ENCODE peak calls at places on chromosome 11, in ten cellular contexts. K is Calu3, U is endothelial cell, T is K562, Y is astrocyte of the spinal cord, W is epithelial cell of esophagus, N is H9, C is GM13976, V is AG10803, O is WTC11. A is an unnamed sample.

GRCh38 chr11:120399312-120399711 is 63.1 kb downstream of the ARHGEF12 start:
- DNase-seq in O (no peak), C (no peak), Y (no peak), V (no peak), K (no peak), W (peak; percentile 16), U (no peak), N (no peak), T (no peak), A (no peak)

GRCh38 chr11:11028017-11028692 is 170.3 kb upstream of the ZBED5 start:
- DNase-seq in Y (peak; percentile 29), V (peak; percentile 45), T (peak; percentile 63), K (peak; percentile 87), W (peak; percentile 76), O (peak; percentile 86), N (peak; percentile 85), U (peak; percentile 84), C (peak; percentile 44), A (peak; percentile 26)

GRCh38 chr11:132278801-132279574 is 908.6 kb downstream of the NTM start:
- DNase-seq in W (peak; percentile 51), N (no peak), Y (peak; percentile 40), K (no peak), T (no peak), C (peak; percentile 41), O (no peak), U (peak; percentile 12), V (peak; percentile 57), A (peak; percentile 45)

GRCh38 chr11:1935156-1936071 is 11.7 kb upstream of the MRPL23 start:
- DNase-seq in T (no peak), U (no peak), N (no peak), K (no peak), C (peak; percentile 43), W (no peak), O (no peak), Y (no peak), V (no peak), A (no peak)

GRCh38 chr11:19605500-19606371 is 106.9 kb upstream of the NAV2 start:
- DNase-seq in O (no peak), V (peak; percentile 86), N (no peak), W (no peak), Y (peak; percentile 81), K (no peak), U (no peak), T (no peak), C (no peak), A (no peak)

GRCh38 chr11:122120096-122120495 is 4.1 kb upstream of the BLID start:
- DNase-seq in T (no peak), N (no peak), W (no peak), V (no peak), K (no peak), Y (no peak), C (no peak), U (no peak), O (no peak), A (no peak)

GRCh38 chr11:106160494-106160893 is 83.0 kb downstream of the AASDHPPT start:
- DNase-seq in K (no peak), Y (no peak), W (no peak), N (no peak), T (no peak), U (no peak), C (no peak), V (no peak), O (no peak), A (no peak)

GRCh38 chr11:78684377-78684776 is 109.7 kb upstream of the NARS2 start:
- DNase-seq in W (peak; percentile 15), V (no peak), Y (no peak), C (no peak), K (no peak), U (peak; percentile 12), T (no peak), N (no peak), O (no peak), A (no peak)

GRCh38 chr11:16155448-16155847 is 200.9 kb downstream of the SOX6 start:
- DNase-seq in K (no peak), U (no peak), N (no peak), C (no peak), V (no peak), O (no peak), W (peak; percentile 62), T (no peak), Y (no peak), A (no peak)

GRCh38 chr11:43116071-43116470 is 195.7 kb upstream of the API5 start:
- DNase-seq in K (no peak), O (no peak), U (no peak), W (no peak), C (no peak), V (no peak), Y (no peak), N (no peak), T (no peak), A (no peak)

GRCh38 chr11:10646956-10647355 is 46.6 kb downstream of the IRAG1 start:
- DNase-seq in O (no peak), V (no peak), Y (no peak), U (no peak), T (no peak), W (no peak), N (no peak), K (no peak), C (no peak), A (no peak)

GRCh38 chr11:118870396-118871343 is 13.0 kb upstream of the CXCR5 start:
- DNase-seq in U (no peak), Y (no peak), N (no peak), C (peak; percentile 67), O (peak; percentile 25), V (peak; percentile 41), W (no peak), T (no peak), K (peak; percentile 10), A (no peak)

GRCh38 chr11:3340025-3340424 is 38.9 kb downstream of the ZNF195 start:
- DNase-seq in W (peak; percentile 73), U (no peak), Y (peak; percentile 62), V (peak; percentile 83), T (peak; percentile 41), N (no peak), C (no peak), K (no peak), O (no peak), A (peak; percentile 85)

GRCh38 chr11:75583710-75584658 is 21.9 kb downstream of the SERPINH1 start:
- DNase-seq in C (peak; percentile 56), V (peak; percentile 76), Y (peak; percentile 74), W (no peak), T (peak; percentile 52), U (peak; percentile 62), O (peak; percentile 75), N (peak; percentile 82), K (no peak), A (no peak)

GRCh38 chr11:33317662-33318061 is 60.5 kb downstream of the HIPK3 start:
- DNase-seq in K (no peak), Y (no peak), N (no peak), U (no peak), V (peak; percentile 18), C (no peak), O (no peak), W (peak; percentile 67), T (no peak), A (peak; percentile 22)

GRCh38 chr11:101477926-101478325 is 105.9 kb downstream of the TRPC6 start:
- DNase-seq in U (no peak), N (no peak), W (no peak), Y (no peak), K (no peak), C (no peak), O (no peak), V (no peak), T (no peak), A (no peak)

GRCh38 chr11:119873761-119874421 is 144.9 kb upstream of the NECTIN1 start:
- DNase-seq in N (no peak), T (no peak), C (no peak), O (no peak), U (no peak), W (no peak), V (no peak), Y (no peak), K (no peak), A (no peak)

DNA sequence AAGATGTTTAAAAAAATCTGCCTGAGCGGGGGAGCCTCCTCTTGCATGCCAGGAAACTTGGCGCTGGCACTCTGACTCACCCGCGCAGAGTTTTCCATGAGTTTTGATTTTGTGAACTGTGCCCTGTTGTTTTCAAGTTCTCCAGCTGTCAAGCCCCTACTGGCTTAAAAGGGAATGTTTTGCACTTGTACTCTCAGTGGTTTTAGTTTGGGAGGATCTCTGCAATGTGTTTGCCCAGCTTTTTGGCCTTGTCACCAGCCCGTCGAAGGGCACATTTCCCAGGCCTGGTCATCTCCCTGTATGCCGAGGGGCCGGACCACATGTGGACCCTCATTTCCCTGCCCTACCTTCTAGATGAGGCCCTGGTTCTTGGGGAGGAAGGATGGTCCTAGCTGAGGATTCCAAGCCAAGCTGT is 12.2 kb downstream of the MRGPRF start:
- DNase-seq in N (peak; percentile 19), W (peak; percentile 74), C (no peak), O (peak; percentile 2), U (no peak), Y (peak; percentile 82), V (peak; percentile 88), K (peak; percentile 43), T (no peak), A (peak; percentile 87)
- TF ChIP-seq CTCF in N (peak; percentile 55), W (peak; percentile 59), C (no peak), O (no peak), U (peak; percentile 47), Y (peak; percentile 65), V (peak; percentile 82), K (peak; percentile 29), T (peak; percentile 31), A (peak; percentile 78)

DNA sequence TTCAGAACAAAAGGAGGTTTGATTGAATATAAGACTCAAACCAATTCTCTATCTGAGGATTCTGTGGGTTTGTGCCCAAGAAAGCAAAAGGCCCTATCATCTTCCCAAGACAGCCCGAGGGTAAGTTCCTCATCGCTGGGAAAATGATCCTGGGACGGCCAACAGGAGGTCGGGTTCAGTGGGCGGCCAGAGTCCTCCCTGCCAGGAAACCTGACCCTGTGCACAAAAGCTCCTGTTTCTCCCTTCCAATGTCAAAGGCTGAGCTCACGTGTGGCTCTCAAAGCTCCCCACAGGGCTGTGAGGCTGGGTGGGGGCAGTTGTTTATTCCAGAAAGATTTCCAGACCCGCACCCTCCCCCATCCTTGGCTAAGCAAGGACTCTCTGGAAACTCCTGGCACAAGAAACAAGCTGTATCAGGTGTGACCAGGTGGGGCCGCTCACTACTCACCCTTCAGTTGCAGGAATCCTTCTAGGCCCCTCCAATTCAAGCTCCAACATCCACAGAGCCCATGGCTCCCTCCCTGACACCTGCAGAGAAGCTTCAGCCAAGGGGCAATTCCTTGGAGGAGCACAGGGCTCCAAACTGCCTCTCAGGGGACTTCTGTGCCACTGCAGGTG is 131.9 kb downstream of the SHANK2 start:
- DNase-seq in K (peak; percentile 62), W (peak; percentile 71), U (peak; percentile 54), N (peak; percentile 87), V (no peak), O (peak; percentile 84), T (no peak), C (no peak), Y (no peak), A (peak; percentile 1)
- TF ChIP-seq CTCF in K (peak; percentile 40), W (peak; percentile 73), U (peak; percentile 34), N (peak; percentile 86), V (no peak), O (no peak), T (no peak), C (no peak), Y (peak; percentile 32), A (no peak)

GRCh38 chr11:63986156-63986931 is at the start of gene OTUB1:
- DNase-seq in N (peak; percentile 99), T (peak; percentile 92), V (peak; percentile 88), K (peak; percentile 96), U (peak; percentile 88), W (peak; percentile 98), C (peak; percentile 96), O (peak; percentile 98), Y (peak; percentile 90), A (peak; percentile 90)
- TF ChIP-seq CTCF in N (no peak), T (no peak), V (no peak), K (no peak), U (no peak), W (no peak), C (no peak), O (no peak), Y (no peak), A (no peak)

GRCh38 chr11:107780775-107781174 is 68.9 kb upstream of the SLN start:
- DNase-seq in W (peak; percentile 14), T (no peak), V (no peak), N (no peak), K (no peak), C (no peak), O (no peak), U (no peak), Y (no peak), A (no peak)
- TF ChIP-seq CTCF in W (peak; percentile 11), T (peak; percentile 42), V (no peak), N (no peak), K (no peak), C (no peak), O (no peak), U (no peak), Y (no peak), A (peak; percentile 58)

A was measured in HFFc6.